ENCODE peak calls at places on chromosomes 16 and 17, in nine cellular contexts. One of them, this sample, is unnamed.

GRCh38 chr17:10557422-10557821 is 8.0 kb upstream of the MYH2 start:
- DNase-seq in fibroblast of lung: no peak
- DNase-seq in lower lobe of right lung: no peak
- DNase-seq in stomach: no peak
- DNase-seq in choroid plexus epithelial cell: no peak
- DNase-seq in fibroblast of the aortic adventitia: peak
- DNase-seq in CD4-positive, alpha-beta T cell: no peak
- DNase-seq in osteoblast: no peak
- DNase-seq in CD8-positive, alpha-beta T cell: no peak
- DNase-seq in this sample: no peak

GRCh38 chr16:86408685-86409084 is 101.6 kb upstream of the FOXF1 start:
- DNase-seq in osteoblast: no peak
- DNase-seq in CD8-positive, alpha-beta T cell: no peak
- DNase-seq in fibroblast of the aortic adventitia: no peak
- DNase-seq in fibroblast of lung: no peak
- DNase-seq in choroid plexus epithelial cell: no peak
- DNase-seq in stomach: no peak
- DNase-seq in CD4-positive, alpha-beta T cell: no peak
- DNase-seq in lower lobe of right lung: no peak
- DNase-seq in this sample: no peak

GRCh38 chr17:31269597-31269996 is 27.4 kb downstream of the OMG start:
- DNase-seq in stomach: no peak
- DNase-seq in osteoblast: peak
- DNase-seq in choroid plexus epithelial cell: peak
- DNase-seq in lower lobe of right lung: no peak
- DNase-seq in fibroblast of lung: peak
- DNase-seq in fibroblast of the aortic adventitia: peak
- DNase-seq in CD4-positive, alpha-beta T cell: no peak
- DNase-seq in CD8-positive, alpha-beta T cell: no peak
- DNase-seq in this sample: no peak

GRCh38 chr16:74451951-74452758 is 30.9 kb upstream of the CLEC18B start:
- DNase-seq in fibroblast of lung: no peak
- DNase-seq in CD8-positive, alpha-beta T cell: no peak
- DNase-seq in fibroblast of the aortic adventitia: no peak
- DNase-seq in choroid plexus epithelial cell: no peak
- DNase-seq in CD4-positive, alpha-beta T cell: no peak
- DNase-seq in osteoblast: no peak
- DNase-seq in lower lobe of right lung: no peak
- DNase-seq in stomach: no peak
- DNase-seq in this sample: no peak

GRCh38 chr17:28485049-28485448 is 11.6 kb downstream of the SLC13A2 start:
- DNase-seq in choroid plexus epithelial cell: peak
- DNase-seq in CD8-positive, alpha-beta T cell: no peak
- DNase-seq in fibroblast of lung: no peak
- DNase-seq in CD4-positive, alpha-beta T cell: no peak
- DNase-seq in fibroblast of the aortic adventitia: no peak
- DNase-seq in stomach: no peak
- DNase-seq in osteoblast: no peak
- DNase-seq in lower lobe of right lung: no peak
- DNase-seq in this sample: no peak

GRCh38 chr16:82046941-82047340 is 11.9 kb downstream of the HSD17B2 start:
- DNase-seq in CD8-positive, alpha-beta T cell: no peak
- DNase-seq in fibroblast of lung: no peak
- DNase-seq in choroid plexus epithelial cell: no peak
- DNase-seq in CD4-positive, alpha-beta T cell: no peak
- DNase-seq in lower lobe of right lung: no peak
- DNase-seq in fibroblast of the aortic adventitia: no peak
- DNase-seq in stomach: no peak
- DNase-seq in osteoblast: no peak
- DNase-seq in this sample: no peak

GRCh38 chr17:77392376-77393273 is 251.9 kb downstream of the SEC14L1 start:
- DNase-seq in osteoblast: peak
- DNase-seq in fibroblast of lung: peak
- DNase-seq in CD8-positive, alpha-beta T cell: no peak
- DNase-seq in lower lobe of right lung: no peak
- DNase-seq in choroid plexus epithelial cell: peak
- DNase-seq in CD4-positive, alpha-beta T cell: no peak
- DNase-seq in fibroblast of the aortic adventitia: peak
- DNase-seq in stomach: peak
- DNase-seq in this sample: no peak

GRCh38 chr16:18788828-18789514 is 1.2 kb downstream of the RPS15A start:
- DNase-seq in osteoblast: peak
- DNase-seq in choroid plexus epithelial cell: peak
- DNase-seq in fibroblast of the aortic adventitia: peak
- DNase-seq in CD8-positive, alpha-beta T cell: no peak
- DNase-seq in lower lobe of right lung: no peak
- DNase-seq in CD4-positive, alpha-beta T cell: no peak
- DNase-seq in fibroblast of lung: no peak
- DNase-seq in stomach: no peak
- DNase-seq in this sample: no peak

GRCh38 chr17:50056217-50056960 is 479 bp downstream of the ITGA3 start:
- DNase-seq in CD4-positive, alpha-beta T cell: peak
- DNase-seq in osteoblast: peak
- DNase-seq in CD8-positive, alpha-beta T cell: peak
- DNase-seq in choroid plexus epithelial cell: peak
- DNase-seq in fibroblast of lung: peak
- DNase-seq in fibroblast of the aortic adventitia: peak
- DNase-seq in lower lobe of right lung: peak
- DNase-seq in stomach: peak
- DNase-seq in this sample: peak

GRCh38 chr16:29959293-29959692 is 2.6 kb upstream of the TMEM219 start:
- DNase-seq in choroid plexus epithelial cell: no peak
- DNase-seq in fibroblast of the aortic adventitia: no peak
- DNase-seq in lower lobe of right lung: no peak
- DNase-seq in osteoblast: peak
- DNase-seq in CD8-positive, alpha-beta T cell: no peak
- DNase-seq in CD4-positive, alpha-beta T cell: no peak
- DNase-seq in stomach: no peak
- DNase-seq in fibroblast of lung: no peak
- DNase-seq in this sample: no peak

GRCh38 chr17:32265192-32265895 is at the start of gene RHBDL3:
- DNase-seq in fibroblast of the aortic adventitia: no peak
- DNase-seq in CD8-positive, alpha-beta T cell: no peak
- DNase-seq in lower lobe of right lung: peak
- DNase-seq in stomach: peak
- DNase-seq in choroid plexus epithelial cell: no peak
- DNase-seq in fibroblast of lung: no peak
- DNase-seq in osteoblast: peak
- DNase-seq in CD4-positive, alpha-beta T cell: peak
- DNase-seq in this sample: no peak

GRCh38 chr17:27550974-27551505 is 79.9 kb upstream of the LGALS9 start:
- DNase-seq in lower lobe of right lung: no peak
- DNase-seq in choroid plexus epithelial cell: no peak
- DNase-seq in CD4-positive, alpha-beta T cell: no peak
- DNase-seq in fibroblast of lung: no peak
- DNase-seq in stomach: no peak
- DNase-seq in CD8-positive, alpha-beta T cell: no peak
- DNase-seq in fibroblast of the aortic adventitia: no peak
- DNase-seq in osteoblast: no peak
- DNase-seq in this sample: no peak

GRCh38 chr17:3594976-3595375 is 14.2 kb downstream of the TRPV1 start:
- DNase-seq in osteoblast: no peak
- DNase-seq in choroid plexus epithelial cell: peak
- DNase-seq in stomach: no peak
- DNase-seq in CD8-positive, alpha-beta T cell: no peak
- DNase-seq in lower lobe of right lung: no peak
- DNase-seq in CD4-positive, alpha-beta T cell: no peak
- DNase-seq in fibroblast of the aortic adventitia: no peak
- DNase-seq in fibroblast of lung: no peak
- DNase-seq in this sample: no peak

GRCh38 chr16:8173111-8173644 is 417.1 kb downstream of the TMEM114 start:
- DNase-seq in stomach: peak
- DNase-seq in fibroblast of the aortic adventitia: peak
- DNase-seq in fibroblast of lung: peak
- DNase-seq in CD8-positive, alpha-beta T cell: no peak
- DNase-seq in choroid plexus epithelial cell: peak
- DNase-seq in lower lobe of right lung: peak
- DNase-seq in CD4-positive, alpha-beta T cell: no peak
- DNase-seq in osteoblast: peak
- DNase-seq in this sample: no peak

GRCh38 chr17:38735161-38735997 is 5.2 kb downstream of the CISD3 start:
- DNase-seq in lower lobe of right lung: peak
- DNase-seq in osteoblast: peak
- DNase-seq in choroid plexus epithelial cell: no peak
- DNase-seq in fibroblast of lung: peak
- DNase-seq in CD8-positive, alpha-beta T cell: peak
- DNase-seq in CD4-positive, alpha-beta T cell: peak
- DNase-seq in stomach: peak
- DNase-seq in fibroblast of the aortic adventitia: peak
- DNase-seq in this sample: no peak

DNA sequence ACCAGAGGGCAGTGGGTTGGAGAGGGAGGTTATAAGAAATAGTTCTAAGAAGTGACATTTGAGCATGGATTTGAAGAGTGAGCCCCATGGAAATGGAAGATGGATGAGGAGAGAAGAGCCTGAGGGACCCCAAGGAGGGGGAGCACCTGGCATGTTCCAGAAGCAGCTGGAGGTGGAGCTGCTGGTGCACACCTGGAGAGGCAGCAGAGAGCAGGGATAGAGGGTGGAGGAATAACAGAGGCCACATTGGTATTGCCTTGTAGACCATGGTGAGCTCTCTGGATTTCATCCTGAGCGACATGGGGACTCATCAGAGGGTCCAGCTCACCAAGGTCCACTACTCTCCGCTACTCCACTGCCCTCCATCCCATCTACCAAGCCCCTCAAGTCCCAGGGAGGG is 22.3 kb upstream of the KDM8 start:
- DNase-seq in CD8-positive, alpha-beta T cell: no peak
- DNase-seq in fibroblast of the aortic adventitia: no peak
- DNase-seq in stomach: no peak
- DNase-seq in fibroblast of lung: no peak
- DNase-seq in CD4-positive, alpha-beta T cell: no peak
- DNase-seq in lower lobe of right lung: no peak
- DNase-seq in choroid plexus epithelial cell: no peak
- DNase-seq in osteoblast: no peak
- DNase-seq in this sample: no peak
- TF ChIP-seq CTCF in CD8-positive, alpha-beta T cell: no peak
- TF ChIP-seq CTCF in fibroblast of the aortic adventitia: no peak
- TF ChIP-seq CTCF in stomach: no peak
- TF ChIP-seq CTCF in fibroblast of lung: no peak
- TF ChIP-seq CTCF in CD4-positive, alpha-beta T cell: no peak
- TF ChIP-seq CTCF in lower lobe of right lung: no peak
- TF ChIP-seq CTCF in choroid plexus epithelial cell: peak
- TF ChIP-seq CTCF in osteoblast: no peak
- TF ChIP-seq CTCF in this sample: no peak

GRCh38 chr16:318628-319027 is 33.9 kb downstream of the AXIN1 start:
- DNase-seq in lower lobe of right lung: no peak
- DNase-seq in CD4-positive, alpha-beta T cell: no peak
- DNase-seq in fibroblast of lung: no peak
- DNase-seq in choroid plexus epithelial cell: no peak
- DNase-seq in stomach: no peak
- DNase-seq in CD8-positive, alpha-beta T cell: no peak
- DNase-seq in osteoblast: peak
- DNase-seq in fibroblast of the aortic adventitia: no peak
- DNase-seq in this sample: no peak
- TF ChIP-seq CTCF in lower lobe of right lung: no peak
- TF ChIP-seq CTCF in CD4-positive, alpha-beta T cell: no peak
- TF ChIP-seq CTCF in fibroblast of lung: no peak
- TF ChIP-seq CTCF in choroid plexus epithelial cell: peak
- TF ChIP-seq CTCF in stomach: no peak
- TF ChIP-seq CTCF in CD8-positive, alpha-beta T cell: no peak
- TF ChIP-seq CTCF in osteoblast: no peak
- TF ChIP-seq CTCF in fibroblast of the aortic adventitia: no peak
- TF ChIP-seq CTCF in this sample: no peak

DNA sequence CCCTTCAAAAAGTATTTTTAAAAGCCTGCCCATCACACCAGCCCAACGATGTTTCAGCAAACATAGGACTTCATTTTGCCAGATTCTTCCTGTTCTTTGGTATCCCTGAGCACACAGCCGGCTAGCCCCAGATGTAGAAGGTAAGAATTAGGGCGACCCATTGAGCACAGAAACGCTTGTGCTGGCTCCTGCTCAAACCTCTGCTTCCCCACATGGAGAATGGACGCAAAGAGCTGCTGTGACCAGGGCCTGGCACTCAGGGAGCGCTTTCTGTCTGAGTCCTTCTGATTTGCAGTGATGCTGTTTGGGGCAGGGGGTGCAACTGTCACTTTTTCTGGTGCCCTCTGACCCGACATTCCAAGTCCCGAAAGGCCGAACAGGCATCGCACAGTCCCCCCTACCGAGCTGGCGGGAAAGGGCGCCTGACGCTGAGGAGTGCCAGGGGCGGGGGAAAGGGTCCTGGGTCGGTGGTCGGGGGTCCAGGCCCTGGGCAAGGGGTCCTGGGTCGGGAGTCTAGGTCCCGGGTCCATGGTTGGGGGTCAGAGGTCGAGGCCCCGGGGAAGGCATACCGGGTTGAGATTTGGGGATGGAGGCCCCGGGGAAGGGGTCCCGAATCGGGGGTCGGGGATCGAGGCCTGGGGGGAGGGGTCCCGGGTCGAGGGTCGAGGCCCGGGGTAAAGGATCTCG is 930 bp downstream of the CHMP1A start:
- DNase-seq in fibroblast of lung: no peak
- DNase-seq in choroid plexus epithelial cell: no peak
- DNase-seq in stomach: no peak
- DNase-seq in lower lobe of right lung: peak
- DNase-seq in CD8-positive, alpha-beta T cell: no peak
- DNase-seq in CD4-positive, alpha-beta T cell: no peak
- DNase-seq in osteoblast: peak
- DNase-seq in fibroblast of the aortic adventitia: no peak
- DNase-seq in this sample: no peak
- TF ChIP-seq CTCF in fibroblast of lung: no peak
- TF ChIP-seq CTCF in choroid plexus epithelial cell: no peak
- TF ChIP-seq CTCF in stomach: no peak
- TF ChIP-seq CTCF in lower lobe of right lung: no peak
- TF ChIP-seq CTCF in CD8-positive, alpha-beta T cell: no peak
- TF ChIP-seq CTCF in CD4-positive, alpha-beta T cell: no peak
- TF ChIP-seq CTCF in osteoblast: no peak
- TF ChIP-seq CTCF in fibroblast of the aortic adventitia: no peak
- TF ChIP-seq CTCF in this sample: no peak

GRCh38 chr17:72561680-72562079 is 440.9 kb downstream of the SOX9 start:
- DNase-seq in choroid plexus epithelial cell: no peak
- DNase-seq in fibroblast of lung: no peak
- DNase-seq in fibroblast of the aortic adventitia: no peak
- DNase-seq in stomach: no peak
- DNase-seq in CD4-positive, alpha-beta T cell: no peak
- DNase-seq in osteoblast: no peak
- DNase-seq in lower lobe of right lung: peak
- DNase-seq in CD8-positive, alpha-beta T cell: no peak
- DNase-seq in this sample: no peak

GRCh38 chr17:72562628-72563188 is 441.9 kb downstream of the SOX9 start:
- DNase-seq in CD4-positive, alpha-beta T cell: no peak
- DNase-seq in CD8-positive, alpha-beta T cell: no peak
- DNase-seq in fibroblast of lung: no peak
- DNase-seq in fibroblast of the aortic adventitia: no peak
- DNase-seq in osteoblast: no peak
- DNase-seq in lower lobe of right lung: no peak
- DNase-seq in choroid plexus epithelial cell: no peak
- DNase-seq in stomach: no peak
- DNase-seq in this sample: no peak

GRCh38 chr17:72561266-72561665 is 440.4 kb downstream of the SOX9 start:
- DNase-seq in fibroblast of lung: no peak
- DNase-seq in CD8-positive, alpha-beta T cell: no peak
- DNase-seq in choroid plexus epithelial cell: no peak
- DNase-seq in osteoblast: no peak
- DNase-seq in fibroblast of the aortic adventitia: no peak
- DNase-seq in lower lobe of right lung: peak
- DNase-seq in stomach: no peak
- DNase-seq in CD4-positive, alpha-beta T cell: no peak
- DNase-seq in this sample: no peak

GRCh38 chr17:72558971-72559476 is 438.2 kb downstream of the SOX9 start:
- DNase-seq in osteoblast: no peak
- DNase-seq in CD4-positive, alpha-beta T cell: no peak
- DNase-seq in fibroblast of lung: no peak
- DNase-seq in choroid plexus epithelial cell: no peak
- DNase-seq in stomach: no peak
- DNase-seq in fibroblast of the aortic adventitia: no peak
- DNase-seq in CD8-positive, alpha-beta T cell: no peak
- DNase-seq in lower lobe of right lung: peak
- DNase-seq in this sample: no peak

GRCh38 chr17:72560303-72561247 is 439.8 kb downstream of the SOX9 start:
- DNase-seq in choroid plexus epithelial cell: peak
- DNase-seq in osteoblast: peak
- DNase-seq in stomach: peak
- DNase-seq in CD8-positive, alpha-beta T cell: no peak
- DNase-seq in lower lobe of right lung: peak
- DNase-seq in fibroblast of lung: peak
- DNase-seq in fibroblast of the aortic adventitia: peak
- DNase-seq in CD4-positive, alpha-beta T cell: peak
- DNase-seq in this sample: no peak
- TF ChIP-seq CTCF in choroid plexus epithelial cell: peak
- TF ChIP-seq CTCF in osteoblast: peak
- TF ChIP-seq CTCF in stomach: peak
- TF ChIP-seq CTCF in CD8-positive, alpha-beta T cell: peak
- TF ChIP-seq CTCF in lower lobe of right lung: peak
- TF ChIP-seq CTCF in fibroblast of lung: peak
- TF ChIP-seq CTCF in fibroblast of the aortic adventitia: peak
- TF ChIP-seq CTCF in CD4-positive, alpha-beta T cell: peak
- TF ChIP-seq CTCF in this sample: peak